ENCODE peak calls at places on chromosomes 6 and 20, in ten cellular contexts. Y, S, B, M, J, N, Q, T, O and G are unnamed samples.
A peak's percentile ranks its signal among the peaks of the same experiment; 100 is the strongest.

GRCh38 chr6:42349753-42350573 is 101.8 kb downstream of the TRERF1 start:
- DNase-seq in Y (peak; percentile 71), S (no peak), B (no peak), M (no peak), J (no peak), N (no peak), Q (no peak), T (no peak), O (no peak), G (no peak)

GRCh38 chr20:54431545-54431944 is 43.8 kb upstream of the DOK5 start:
- DNase-seq in Y (peak; percentile 65), S (no peak), B (no peak), M (no peak), J (no peak), N (no peak), Q (no peak), T (no peak), O (no peak), G (no peak)

GRCh38 chr20:35006531-35006971 is 50.9 kb downstream of the MYH7B start:
- DNase-seq in Y (no peak), S (no peak), B (no peak), M (peak; percentile 88), J (peak; percentile 0), N (no peak), Q (peak; percentile 10), T (no peak), O (peak; percentile 15), G (no peak)

GRCh38 chr6:116444991-116445566 is 16.1 kb upstream of the CALHM6 start:
- DNase-seq in Y (no peak), S (no peak), B (no peak), M (no peak), J (no peak), N (no peak), Q (no peak), T (no peak), O (no peak), G (no peak)

GRCh38 chr6:112289039-112289566 is 34.7 kb upstream of the LAMA4 start:
- DNase-seq in Y (peak; percentile 80), S (peak; percentile 80), B (no peak), M (peak; percentile 23), J (peak; percentile 72), N (no peak), Q (peak; percentile 22), T (no peak), O (peak; percentile 72), G (no peak)

GRCh38 chr6:169915769-169916550 is 164.5 kb downstream of the ERMARD start:
- DNase-seq in Y (no peak), S (no peak), B (no peak), M (no peak), J (no peak), N (no peak), Q (no peak), T (peak; percentile 57), O (no peak), G (no peak)

GRCh38 chr6:36442083-36442670 is 477 bp downstream of the PXT1 start:
- DNase-seq in Y (no peak), S (no peak), B (peak; percentile 62), M (no peak), J (peak; percentile 24), N (no peak), Q (no peak), T (no peak), O (no peak), G (no peak)

GRCh38 chr20:17849901-17850673 is 118.5 kb downstream of the SNX5 start:
- DNase-seq in Y (peak; percentile 99), S (peak; percentile 99), B (no peak), M (no peak), J (peak; percentile 81), N (peak; percentile 86), Q (no peak), T (no peak), O (peak; percentile 90), G (peak; percentile 83)

GRCh38 chr20:35111141-35111888 is 18.7 kb upstream of the TRPC4AP start:
- DNase-seq in Y (peak; percentile 96), S (peak; percentile 76), B (no peak), M (no peak), J (no peak), N (no peak), Q (no peak), T (no peak), O (no peak), G (no peak)

GRCh38 chr6:47865206-47865605 is 83.4 kb downstream of the OPN5 start:
- DNase-seq in Y (no peak), S (no peak), B (no peak), M (no peak), J (no peak), N (no peak), Q (no peak), T (no peak), O (no peak), G (no peak)

GRCh38 chr6:47859132-47859531 is 77.3 kb downstream of the OPN5 start:
- DNase-seq in Y (no peak), S (no peak), B (no peak), M (no peak), J (no peak), N (no peak), Q (no peak), T (no peak), O (no peak), G (no peak)

DNA sequence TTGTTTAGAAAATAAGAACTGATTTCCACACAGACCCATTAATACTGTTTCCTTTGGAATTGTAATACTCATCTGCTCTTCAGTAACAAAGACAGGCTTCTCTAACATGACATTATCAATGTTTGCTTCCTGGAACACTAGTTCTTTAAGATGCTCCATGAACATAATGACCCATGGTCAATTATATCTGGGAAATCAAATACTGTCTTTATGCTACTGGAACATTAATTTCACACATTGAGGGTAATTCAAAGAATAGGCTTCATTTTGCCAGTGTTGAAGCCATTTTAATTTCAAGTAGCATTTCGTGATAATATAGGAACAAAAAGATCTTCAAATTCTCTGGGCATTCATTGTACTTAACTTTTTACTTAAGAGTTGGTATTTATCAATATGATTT is 80.9 kb downstream of the OPN5 start:
- DNase-seq in Y (no peak), S (no peak), B (no peak), M (no peak), J (no peak), N (no peak), Q (no peak), T (no peak), O (no peak), G (no peak)
- H3K27me3 ChIP-seq in Y (no peaks in the 10 kb centered on the region), S (no peaks in the 10 kb centered on the region), B (no peaks in the 10 kb centered on the region), M (peaks cover 3% of the 10 kb centered on the region), J (no peaks in the 10 kb centered on the region), N (no peaks in the 10 kb centered on the region), Q (no peaks in the 10 kb centered on the region), T (no peaks in the 10 kb centered on the region), O (no peaks in the 10 kb centered on the region), G (no peaks in the 10 kb centered on the region)

DNA sequence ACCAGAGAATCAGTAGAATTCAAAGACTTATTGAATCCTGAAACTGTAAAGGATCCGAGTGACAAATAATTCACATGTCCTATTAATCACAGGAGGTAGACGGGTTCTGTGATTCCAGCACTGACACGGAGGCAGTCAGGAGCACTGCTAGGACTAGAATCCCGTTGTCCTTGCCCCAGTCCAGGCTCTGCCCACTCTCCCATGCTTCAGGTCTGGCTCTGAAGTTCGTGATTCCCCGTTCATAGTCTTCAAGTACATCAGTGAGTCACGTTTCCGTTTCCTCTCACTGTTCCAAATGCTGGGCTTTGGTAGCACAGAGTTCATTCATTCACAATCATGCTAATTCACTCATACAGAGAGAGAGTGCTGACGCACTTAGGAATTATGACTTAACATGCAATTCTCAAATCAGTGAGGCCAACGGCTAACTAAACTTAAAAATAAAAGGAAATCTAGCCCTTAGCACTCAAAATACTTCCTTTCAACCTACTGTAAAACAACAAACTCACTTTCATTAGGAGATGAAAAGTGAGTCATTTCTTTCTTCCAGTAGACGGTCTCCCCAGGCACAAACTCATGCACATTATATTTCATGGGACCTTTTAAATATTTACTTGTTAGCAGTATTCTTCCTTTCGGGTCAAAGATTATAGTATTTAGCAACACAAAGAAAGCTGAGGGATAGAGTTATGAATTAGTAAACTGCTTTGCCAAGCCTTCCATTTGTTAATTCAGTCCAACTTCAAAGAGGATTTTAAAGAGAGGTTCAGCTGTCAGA is 94.0 kb upstream of the NHSL1 start:
- DNase-seq in Y (peak; percentile 98), S (peak; percentile 100), B (no peak), M (no peak), J (peak; percentile 30), N (peak; percentile 18), Q (peak; percentile 20), T (peak; percentile 35), O (peak; percentile 70), G (peak; percentile 36)
- H3K27ac ChIP-seq in Y (peak overlapping the region; percentile 84), S (peak overlapping the region; percentile 87), B (no peak overlapping the region), M (no peak overlapping the region), J (peak overlapping the region; percentile 68), N (peak overlapping the region; percentile 86), Q (no peak overlapping the region), T (peak overlapping the region; percentile 82), O (no peak overlapping the region), G (peak overlapping the region; percentile 9)

GRCh38 chr6:83708970-83709747 is at the start of gene SNAP91:
- DNase-seq in Y (no peak), S (peak; percentile 14), B (no peak), M (peak; percentile 92), J (peak; percentile 23), N (no peak), Q (peak; percentile 33), T (peak; percentile 17), O (no peak), G (no peak)
- H3K27me3 ChIP-seq in Y (peaks cover 43% of the 10 kb centered on the region), S (peaks cover 43% of the 10 kb centered on the region), B (no peaks in the 10 kb centered on the region), M (peaks cover 52% of the 10 kb centered on the region), J (no peaks in the 10 kb centered on the region), N (no peaks in the 10 kb centered on the region), Q (no peaks in the 10 kb centered on the region), T (no peaks in the 10 kb centered on the region), O (peaks cover 18% of the 10 kb centered on the region), G (no peaks in the 10 kb centered on the region)

GRCh38 chr6:27684264-27685211 is 211.6 kb upstream of the ZNF184 start:
- DNase-seq in Y (peak; percentile 81), S (peak; percentile 83), B (peak; percentile 79), M (peak; percentile 26), J (no peak), N (peak; percentile 80), Q (peak; percentile 21), T (no peak), O (no peak), G (no peak)

GRCh38 chr6:27685278-27685677 is 212.4 kb upstream of the ZNF184 start:
- DNase-seq in Y (no peak), S (no peak), B (no peak), M (no peak), J (no peak), N (no peak), Q (no peak), T (no peak), O (no peak), G (no peak)

GRCh38 chr6:27687154-27688013 is 214.5 kb upstream of the ZNF184 start:
- DNase-seq in Y (peak; percentile 90), S (peak; percentile 87), B (peak; percentile 94), M (peak; percentile 89), J (peak; percentile 43), N (peak; percentile 87), Q (peak; percentile 60), T (peak; percentile 65), O (peak; percentile 54), G (no peak)

DNA sequence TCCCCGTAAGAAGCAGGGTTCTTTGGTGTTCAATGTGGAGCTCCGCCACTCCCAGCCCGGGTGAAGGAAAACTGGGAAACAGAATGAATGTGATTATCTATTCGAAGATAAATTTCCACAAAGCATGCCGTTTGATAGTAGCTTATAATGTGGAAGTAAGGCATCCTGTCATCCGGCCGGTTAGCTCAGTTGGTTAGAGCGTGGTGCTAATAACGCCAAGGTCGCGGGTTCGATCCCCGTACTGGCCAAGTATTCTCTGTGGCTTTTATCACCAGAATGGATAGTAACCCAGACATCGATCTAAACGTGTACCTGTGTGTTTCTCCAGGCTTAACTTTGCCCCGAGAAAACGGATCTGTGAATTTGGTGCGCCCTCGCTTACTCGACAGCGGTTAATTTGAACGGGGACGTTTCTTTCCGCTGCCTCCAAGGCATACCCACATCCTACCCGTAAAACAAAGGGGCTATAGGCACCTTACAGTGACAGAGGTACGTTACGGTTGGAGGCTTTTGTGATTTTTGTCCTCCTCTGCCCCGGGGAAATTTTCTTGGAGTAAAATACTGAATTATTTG is 215.2 kb upstream of the ZNF184 start:
- DNase-seq in Y (peak; percentile 79), S (peak; percentile 93), B (peak; percentile 95), M (peak; percentile 72), J (peak; percentile 49), N (peak; percentile 84), Q (peak; percentile 62), T (peak; percentile 65), O (peak; percentile 66), G (peak; percentile 12)
- H3K27ac ChIP-seq in Y (peak overlapping the region; percentile 30), S (peak overlapping the region; percentile 31), B (no peak overlapping the region), M (peak overlapping the region; percentile 64), J (no peak overlapping the region), N (peak overlapping the region; percentile 6), Q (no peak overlapping the region), T (no peak overlapping the region), O (peak overlapping the region; percentile 41), G (no peak overlapping the region)